ENCODE peak calls at places on chromosomes 4 and X, in nine cellular contexts. V, R, P, B, C, F, Q, X and I are unnamed samples.

GRCh38 chr4:184099541-184099966 is 118.1 kb downstream of the ENPP6 start:
- DNase-seq in V (no peak), X (no peak), R (no peak), Q (no peak), B (no peak), F (no peak), C (no peak), P (no peak), I (no peak)

GRCh38 chr4:126238010-126238409 is 923.3 kb downstream of the FAT4 start:
- DNase-seq in F (no peak), P (no peak), Q (no peak), V (no peak), B (peak; percentile 17), R (no peak), X (no peak), C (no peak), I (no peak)

GRCh38 chrX:1743105-1743504 is 128.2 kb downstream of the ASMT start:
- DNase-seq in P (no peak), V (no peak), F (no peak), Q (no peak), B (no peak), X (no peak), R (no peak), C (no peak), I (no peak)

GRCh38 chr4:153464068-153464467 is 2.1 kb upstream of the TMEM131L start:
- DNase-seq in P (no peak), C (no peak), R (no peak), F (no peak), X (no peak), V (no peak), Q (no peak), B (no peak), I (no peak)

GRCh38 chrX:20270557-20270880 is 3.8 kb upstream of the RPS6KA3 start:
- DNase-seq in P (no peak), X (no peak), V (peak; percentile 42), B (peak; percentile 16), F (no peak), R (no peak), Q (no peak), C (peak; percentile 46), I (no peak)

GRCh38 chrX:44042124-44042523 is 68.9 kb upstream of the NDP start:
- DNase-seq in B (peak; percentile 77), P (no peak), F (no peak), X (no peak), C (no peak), Q (no peak), R (no peak), V (no peak), I (no peak)

GRCh38 chrX:88135735-88136134 is 611.3 kb upstream of the CPXCR1 start:
- DNase-seq in F (no peak), P (no peak), V (no peak), B (peak; percentile 1), Q (peak; percentile 72), C (peak; percentile 0), R (no peak), X (no peak), I (no peak)

GRCh38 chrX:69189972-69190371 is 24.7 kb upstream of the PJA1 start:
- DNase-seq in R (no peak), V (no peak), B (no peak), C (peak; percentile 72), Q (no peak), F (no peak), P (no peak), X (peak; percentile 47), I (no peak)

GRCh38 chr4:152255437-152255836 is 280.5 kb downstream of the FBXW7 start:
- DNase-seq in B (peak; percentile 21), C (no peak), P (peak; percentile 77), R (peak; percentile 29), X (no peak), F (no peak), V (peak; percentile 18), Q (no peak), I (no peak)

GRCh38 chrX:65644621-65645287 is 22.7 kb upstream of the MSN start:
- DNase-seq in Q (no peak), R (no peak), F (no peak), B (peak; percentile 74), V (no peak), X (peak; percentile 76), C (peak; percentile 86), P (peak; percentile 49), I (no peak)

GRCh38 chr4:70863099-70863790 is 23.6 kb upstream of the GRSF1 start:
- DNase-seq in B (no peak), P (peak; percentile 40), V (no peak), C (no peak), R (no peak), F (no peak), X (no peak), Q (no peak), I (no peak)

GRCh38 chrX:112654871-112655270 is 24.9 kb downstream of the LHFPL1 start:
- DNase-seq in B (peak; percentile 50), V (no peak), Q (no peak), X (no peak), R (no peak), C (peak; percentile 38), F (no peak), P (no peak), I (no peak)

GRCh38 chrX:153592091-153592833 is 6.7 kb downstream of the CCNQ start:
- DNase-seq in V (no peak), X (no peak), R (no peak), P (no peak), B (no peak), F (no peak), Q (no peak), C (no peak), I (no peak)

GRCh38 chr4:107261241-107261874 is 225.2 kb upstream of the DKK2 start:
- DNase-seq in X (no peak), B (no peak), Q (no peak), P (no peak), R (no peak), F (no peak), C (no peak), V (no peak), I (no peak)

GRCh38 chrX:154371771-154372300 is 2.6 kb downstream of the FLNA start:
- DNase-seq in C (no peak), Q (no peak), F (no peak), B (no peak), R (no peak), V (no peak), X (no peak), P (no peak), I (no peak)

GRCh38 chr4:39353478-39354177 is 12.5 kb downstream of the RFC1 start:
- DNase-seq in F (no peak), Q (no peak), V (no peak), P (peak; percentile 47), B (peak; percentile 69), R (no peak), X (no peak), C (peak; percentile 89), I (no peak)

GRCh38 chr4:80336582-80336981 is 1.1 kb downstream of the CFAP299 start:
- DNase-seq in B (peak; percentile 39), C (peak; percentile 35), Q (peak; percentile 39), P (no peak), F (peak; percentile 41), R (no peak), V (no peak), X (peak; percentile 32), I (no peak)

GRCh38 chrX:124415115-124415798 is 68.9 kb downstream of the SH2D1A start:
- DNase-seq in F (no peak), X (no peak), C (no peak), V (no peak), Q (no peak), B (no peak), P (no peak), R (no peak), I (no peak)

GRCh38 chr4:100340534-100341364 is 150.5 kb upstream of the DDIT4L start:
- DNase-seq in Q (no peak), B (peak; percentile 66), P (no peak), R (no peak), F (no peak), C (peak; percentile 53), X (no peak), V (no peak), I (no peak)

GRCh38 chr4:163748474-163748873 is 254.0 kb downstream of the TMA16 start:
- DNase-seq in C (no peak), Q (no peak), P (no peak), X (no peak), F (peak; percentile 61), R (no peak), V (peak; percentile 18), B (peak; percentile 21), I (no peak)

GRCh38 chr4:3469386-3470243 is 6.5 kb downstream of the DOK7 start:
- DNase-seq in X (no peak), B (no peak), R (no peak), P (no peak), F (no peak), V (no peak), Q (no peak), C (no peak), I (no peak)

GRCh38 chrX:30364229-30364628 is 55.0 kb upstream of the NR0B1 start:
- DNase-seq in F (no peak), V (no peak), Q (no peak), B (no peak), R (no peak), C (no peak), P (no peak), X (no peak), I (no peak)

GRCh38 chr4:24114444-24114843 is 224.6 kb upstream of the PPARGC1A start:
- DNase-seq in P (no peak), V (no peak), C (no peak), B (no peak), X (no peak), Q (no peak), R (no peak), F (no peak), I (no peak)

GRCh38 chr4:57426779-57427395 is 316.7 kb upstream of the IGFBP7 start:
- DNase-seq in F (peak; percentile 82), P (peak; percentile 72), Q (peak; percentile 87), V (peak; percentile 29), B (peak; percentile 86), C (peak; percentile 78), R (peak; percentile 29), X (peak; percentile 83), I (peak; percentile 55)

GRCh38 chr4:11640584-11640983 is 211.9 kb upstream of the HS3ST1 start:
- DNase-seq in B (no peak), C (no peak), X (no peak), Q (no peak), R (no peak), V (no peak), P (no peak), F (no peak), I (no peak)

GRCh38 chrX:132173647-132174046 is 45.6 kb downstream of the RAP2C start:
- DNase-seq in V (no peak), R (no peak), Q (no peak), X (no peak), P (no peak), C (no peak), B (no peak), F (no peak), I (no peak)

GRCh38 chrX:107880054-107880610 is 54.5 kb downstream of the MID2 start:
- DNase-seq in R (no peak), X (no peak), F (no peak), Q (no peak), C (no peak), P (no peak), B (no peak), V (no peak), I (no peak)

GRCh38 chr4:42750091-42750490 is 93.2 kb upstream of the ATP8A1 start:
- DNase-seq in R (no peak), B (no peak), C (no peak), Q (peak; percentile 51), V (no peak), X (no peak), F (peak; percentile 49), P (peak; percentile 27), I (no peak)

GRCh38 chr4:88280228-88280795 is 4.0 kb downstream of the PPM1K start:
- DNase-seq in R (no peak), F (no peak), C (no peak), Q (peak; percentile 89), V (no peak), P (no peak), B (no peak), X (no peak), I (no peak)

GRCh38 chr4:108172780-108173598 is 4.3 kb upstream of the LEF1 start:
- DNase-seq in Q (no peak), V (no peak), F (peak; percentile 79), X (peak; percentile 87), P (peak; percentile 84), C (peak; percentile 56), B (peak; percentile 50), R (peak; percentile 70), I (no peak)

GRCh38 chrX:30309139-30309571 is at the start of gene NR0B1:
- DNase-seq in C (peak; percentile 4), Q (no peak), X (peak; percentile 34), V (no peak), B (no peak), R (no peak), P (peak; percentile 3), F (peak; percentile 10), I (no peak)